ENCODE peak calls at places on chromosome 7, in five cellular contexts. One of them, this sample, is unnamed.
A peak's percentile ranks its signal among the peaks of the same experiment; 100 is the strongest.

GRCh38 chr7:70700055-70700934 is 431.6 kb upstream of the GALNT17 start:
- DNase-seq in GM20000: no peak
- DNase-seq in cardiac fibroblast: no peak
- DNase-seq in SK-N-DZ: peak; percentile 45
- DNase-seq in midbrain: no peak
- DNase-seq in this sample: no peak

GRCh38 chr7:151408498-151408838 is 1.4 kb downstream of the WDR86 start:
- DNase-seq in GM20000: no peak
- DNase-seq in SK-N-DZ: no peak
- DNase-seq in midbrain: no peak
- DNase-seq in cardiac fibroblast: no peak
- DNase-seq in this sample: no peak

GRCh38 chr7:95684037-95684436 is 87.7 kb upstream of the PDK4 start:
- DNase-seq in cardiac fibroblast: peak; percentile 78
- DNase-seq in GM20000: peak; percentile 8
- DNase-seq in SK-N-DZ: no peak
- DNase-seq in midbrain: peak; percentile 87
- DNase-seq in this sample: no peak

GRCh38 chr7:55521543-55522267 is 50.6 kb downstream of the VOPP1 start:
- DNase-seq in cardiac fibroblast: no peak
- DNase-seq in midbrain: no peak
- DNase-seq in SK-N-DZ: no peak
- DNase-seq in GM20000: no peak
- DNase-seq in this sample: no peak

GRCh38 chr7:53119514-53119933 is 84.1 kb downstream of the POM121L12 start:
- DNase-seq in GM20000: no peak
- DNase-seq in SK-N-DZ: no peak
- DNase-seq in midbrain: peak; percentile 4
- DNase-seq in cardiac fibroblast: no peak
- DNase-seq in this sample: no peak

GRCh38 chr7:158816271-158816670 is 13.0 kb downstream of the ESYT2 start:
- DNase-seq in GM20000: no peak
- DNase-seq in SK-N-DZ: no peak
- DNase-seq in cardiac fibroblast: peak; percentile 53
- DNase-seq in midbrain: no peak
- DNase-seq in this sample: no peak

GRCh38 chr7:76296743-76297740 is 5.4 kb upstream of the HSPB1 start:
- DNase-seq in GM20000: no peak
- DNase-seq in cardiac fibroblast: peak; percentile 93
- DNase-seq in midbrain: no peak
- DNase-seq in SK-N-DZ: no peak
- DNase-seq in this sample: no peak

GRCh38 chr7:135803143-135803542 is 54.5 kb upstream of the FAM180A start:
- DNase-seq in SK-N-DZ: peak; percentile 11
- DNase-seq in cardiac fibroblast: no peak
- DNase-seq in midbrain: no peak
- DNase-seq in GM20000: no peak
- DNase-seq in this sample: no peak

GRCh38 chr7:92953657-92954056 is 117.3 kb upstream of the CDK6 start:
- DNase-seq in GM20000: no peak
- DNase-seq in SK-N-DZ: no peak
- DNase-seq in midbrain: no peak
- DNase-seq in cardiac fibroblast: no peak
- DNase-seq in this sample: no peak

GRCh38 chr7:145016068-145016467 is 180.2 kb upstream of the TPK1 start:
- DNase-seq in SK-N-DZ: no peak
- DNase-seq in GM20000: no peak
- DNase-seq in midbrain: no peak
- DNase-seq in cardiac fibroblast: no peak
- DNase-seq in this sample: no peak

GRCh38 chr7:135919071-135919841 is 57.9 kb downstream of the MTPN start:
- DNase-seq in SK-N-DZ: no peak
- DNase-seq in cardiac fibroblast: no peak
- DNase-seq in midbrain: no peak
- DNase-seq in GM20000: no peak
- DNase-seq in this sample: no peak

GRCh38 chr7:43591551-43592180 is 8.8 kb downstream of the STK17A start:
- DNase-seq in cardiac fibroblast: no peak
- DNase-seq in GM20000: no peak
- DNase-seq in SK-N-DZ: no peak
- DNase-seq in midbrain: no peak
- DNase-seq in this sample: no peak

GRCh38 chr7:109836016-109836415 is 1254.9 kb upstream of the LRRN3 start:
- DNase-seq in cardiac fibroblast: no peak
- DNase-seq in GM20000: no peak
- DNase-seq in SK-N-DZ: no peak
- DNase-seq in midbrain: no peak
- DNase-seq in this sample: no peak

GRCh38 chr7:80210400-80210799 is 75.8 kb downstream of the GNAI1 start:
- DNase-seq in midbrain: no peak
- DNase-seq in SK-N-DZ: no peak
- DNase-seq in cardiac fibroblast: no peak
- DNase-seq in GM20000: no peak
- DNase-seq in this sample: peak; percentile 27

GRCh38 chr7:38198356-38198755 is 20.3 kb downstream of the STARD3NL start:
- DNase-seq in cardiac fibroblast: peak; percentile 12
- DNase-seq in GM20000: no peak
- DNase-seq in SK-N-DZ: no peak
- DNase-seq in midbrain: no peak
- DNase-seq in this sample: no peak

This sample was measured in SJSA1.